ENCODE peak calls at places on chromosome 21, in eight cellular contexts. V, E, N, S, L, I, T and H are unnamed samples.

GRCh38 chr21:28419110-28419509 is 573.6 kb downstream of the LTN1 start:
- DNase-seq in L (no peak), N (no peak), S (no peak), I (no peak), V (no peak), T (no peak), E (no peak), H (no peak)

GRCh38 chr21:16530656-16531055 is 800.9 kb downstream of the USP25 start:
- DNase-seq in N (no peak), V (no peak), S (no peak), E (no peak), T (no peak), L (no peak), I (no peak), H (no peak)

GRCh38 chr21:36610201-36610600 is 88.7 kb upstream of the SIM2 start:
- DNase-seq in N (no peak), S (no peak), T (no peak), L (no peak), V (no peak), E (no peak), I (no peak), H (no peak)

GRCh38 chr21:14678987-14679574 is 133.0 kb upstream of the SAMSN1 start:
- DNase-seq in S (no peak), T (no peak), L (no peak), E (peak; percentile 43), I (no peak), N (no peak), V (no peak), H (no peak)

GRCh38 chr21:24868117-24868516 is 739.2 kb downstream of the MRPL39 start:
- DNase-seq in T (no peak), N (no peak), I (no peak), V (no peak), L (no peak), E (no peak), S (no peak), H (no peak)

GRCh38 chr21:16159971-16160350 is 430.2 kb downstream of the USP25 start:
- DNase-seq in L (no peak), E (no peak), V (no peak), N (no peak), I (no peak), S (no peak), T (no peak), H (no peak)

GRCh38 chr21:34845521-34846213 is 176.9 kb downstream of the CLIC6 start:
- DNase-seq in S (no peak), V (peak; percentile 82), E (peak; percentile 53), L (no peak), T (no peak), N (peak; percentile 80), I (no peak), H (peak; percentile 27)

GRCh38 chr21:35968564-35968963 is 91.8 kb downstream of the SETD4 start:
- DNase-seq in V (no peak), E (no peak), T (no peak), N (no peak), S (no peak), L (no peak), I (no peak), H (no peak)

GRCh38 chr21:36820176-36821031 is 121.5 kb downstream of the SIM2 start:
- DNase-seq in V (no peak), S (no peak), E (no peak), N (no peak), L (no peak), T (no peak), I (no peak), H (no peak)

GRCh38 chr21:33402011-33402979 is 918 bp upstream of the IFNGR2 start:
- DNase-seq in S (peak; percentile 58), N (peak; percentile 46), E (peak; percentile 65), V (peak; percentile 40), L (no peak), T (peak; percentile 55), I (peak; percentile 93), H (no peak)
- TF ChIP-seq POLR2AphosphoS5 in S (peak; percentile 71), N (peak; percentile 41), E (no peak), V (peak; percentile 44), L (no peak), T (no peak), I (peak; percentile 68), H (no peak)

GRCh38 chr21:31161157-31161556 is 122.9 kb upstream of the KRTAP19-8 start:
- DNase-seq in E (no peak), T (no peak), S (no peak), V (no peak), N (no peak), L (no peak), I (peak; percentile 50), H (no peak)
- H3K27ac ChIP-seq in E (no peak overlapping the region), T (no peak overlapping the region), S (no peak overlapping the region), V (no peak overlapping the region), N (no peak overlapping the region), L (no peak overlapping the region), I (no peak overlapping the region), H (no peak overlapping the region)

GRCh38 chr21:45118099-45118498 is 43.7 kb downstream of the ADARB1 start:
- DNase-seq in V (no peak), I (no peak), S (no peak), N (no peak), E (no peak), T (no peak), L (no peak), H (no peak)
- TF ChIP-seq POLR2AphosphoS5 in V (no peak), I (no peak), S (no peak), N (no peak), E (no peak), T (no peak), L (no peak), H (no peak)

DNA sequence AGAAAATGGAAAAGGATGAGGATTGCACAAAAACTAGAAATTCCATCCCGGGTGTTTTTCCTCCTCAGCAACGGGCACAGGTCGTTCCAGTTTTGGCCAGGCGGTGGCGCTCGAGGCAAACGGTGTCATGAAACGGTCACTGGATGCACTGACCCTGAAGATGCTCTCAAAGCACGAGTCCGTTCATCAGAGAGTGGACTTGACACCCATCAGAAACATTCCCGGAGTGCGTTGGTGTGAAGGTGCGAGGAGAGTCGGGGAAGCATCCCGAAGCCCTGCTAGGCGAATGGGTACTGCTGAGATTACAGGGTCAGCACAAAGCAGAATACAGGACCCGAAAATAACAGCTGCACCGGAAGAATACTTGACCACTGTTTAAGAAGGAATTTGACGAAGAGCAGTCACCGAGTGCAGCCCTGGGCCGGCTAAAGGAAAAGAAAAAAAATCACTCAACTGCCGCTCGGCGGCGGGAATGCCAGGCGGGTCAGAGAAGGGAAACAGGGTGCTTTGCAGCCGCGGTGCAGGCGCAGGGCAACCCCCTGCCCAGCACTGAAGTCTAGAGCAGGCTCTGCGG is 71.7 kb upstream of the ETS2 start:
- DNase-seq in I (peak; percentile 98), L (peak; percentile 61), E (peak; percentile 93), V (peak; percentile 89), T (peak; percentile 77), S (peak; percentile 88), N (peak; percentile 81), H (peak; percentile 85)
- H3K27ac ChIP-seq in I (peak overlapping the region; percentile 63), L (no peak overlapping the region), E (peak overlapping the region; percentile 72), V (peak overlapping the region; percentile 76), T (no peak overlapping the region), S (no peak overlapping the region), N (peak overlapping the region; percentile 28), H (peak overlapping the region; percentile 95)

DNA sequence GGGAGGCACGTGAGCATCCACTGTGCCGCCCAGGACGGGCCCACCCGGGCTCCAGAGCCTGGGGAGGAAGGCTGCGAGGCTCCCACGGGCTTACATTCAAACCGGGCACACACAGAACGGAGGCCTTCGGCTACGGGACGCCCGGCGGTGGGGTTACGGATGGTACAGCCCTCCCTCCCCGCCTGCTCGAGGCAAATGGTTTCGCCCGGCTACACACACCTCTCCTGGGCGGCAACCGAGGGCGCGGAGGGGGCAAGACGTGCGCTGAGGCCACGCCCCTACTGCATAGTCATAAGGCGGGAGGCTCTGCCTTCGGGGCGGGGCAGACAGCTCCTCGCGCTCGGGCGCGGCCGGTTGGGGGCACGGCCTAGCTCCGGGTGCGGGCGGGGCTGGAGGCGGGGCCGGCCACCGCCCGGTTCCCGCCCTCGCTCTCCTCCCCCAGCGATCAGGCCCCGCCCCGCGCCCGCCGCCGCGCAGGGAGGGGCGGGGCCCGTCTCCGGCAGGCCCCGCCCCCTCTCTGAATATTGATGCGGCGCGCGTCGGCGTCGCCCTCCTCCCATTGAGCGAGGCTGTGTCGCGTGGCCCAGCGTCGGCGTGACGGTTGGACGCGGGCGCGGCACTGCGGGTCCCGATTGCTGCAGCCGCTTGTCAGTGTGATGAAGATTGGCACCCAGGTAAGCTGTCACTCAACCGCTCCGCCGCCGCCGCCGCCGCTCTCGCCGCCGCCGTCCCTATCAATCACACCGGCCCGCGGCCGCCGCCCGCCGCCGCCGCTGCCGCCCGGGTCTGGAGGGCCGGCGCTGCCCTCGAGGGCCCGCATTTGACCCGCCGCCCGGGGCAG is at the start of gene PKNOX1:
- DNase-seq in E (peak; percentile 99), S (peak; percentile 98), N (peak; percentile 99), I (peak; percentile 99), V (peak; percentile 100), T (peak; percentile 99), L (peak; percentile 94), H (peak; percentile 64)
- TF ChIP-seq POLR2AphosphoS5 in E (peak; percentile 10), S (peak; percentile 71), N (peak; percentile 85), I (peak; percentile 79), V (peak; percentile 92), T (peak; percentile 32), L (peak; percentile 39), H (no peak)

DNA sequence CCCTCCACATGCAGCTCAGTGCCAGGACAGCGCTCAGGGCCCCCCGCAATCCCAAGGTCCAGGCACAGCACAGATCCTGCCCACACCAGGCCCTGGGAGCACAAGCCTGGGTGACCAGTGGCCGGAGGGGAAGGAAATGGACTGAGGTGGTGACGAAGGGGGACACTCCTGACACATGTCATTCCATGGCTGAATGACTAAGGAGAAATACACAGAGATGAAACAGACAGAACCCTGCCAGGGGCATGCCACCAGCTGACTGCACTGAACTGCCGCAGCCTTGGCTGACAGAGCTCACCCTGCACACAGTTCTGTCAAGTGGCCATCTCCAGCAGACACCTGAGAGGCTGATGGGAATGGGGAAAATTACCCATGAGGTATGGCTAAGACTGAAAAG is 56.1 kb downstream of the HSF2BP start:
- DNase-seq in S (no peak), E (no peak), L (no peak), V (no peak), I (no peak), T (no peak), N (no peak), H (no peak)
- H3K27ac ChIP-seq in S (peak overlapping the region; percentile 84), E (no peak overlapping the region), L (no peak overlapping the region), V (no peak overlapping the region), I (no peak overlapping the region), T (no peak overlapping the region), N (no peak overlapping the region), H (peak overlapping the region; percentile 80)

GRCh38 chr21:31251686-31252085 is 92.4 kb downstream of the TIAM1 start:
- DNase-seq in L (no peak), T (no peak), V (no peak), E (no peak), I (no peak), S (no peak), N (no peak), H (no peak)
- TF ChIP-seq POLR2AphosphoS5 in L (no peak), T (no peak), V (no peak), E (no peak), I (no peak), S (no peak), N (no peak), H (no peak)

GRCh38 chr21:41361053-41361785 is 608 bp upstream of the MX2 start:
- DNase-seq in T (no peak), S (peak; percentile 39), L (peak; percentile 62), I (no peak), E (no peak), N (no peak), V (no peak), H (no peak)
- H3K27ac ChIP-seq in T (no peak overlapping the region), S (peak overlapping the region; percentile 84), L (no peak overlapping the region), I (peak overlapping the region; percentile 78), E (peak overlapping the region; percentile 87), N (peak overlapping the region; percentile 28), V (peak overlapping the region; percentile 85), H (no peak overlapping the region)